ENCODE peak calls at places on chromosomes 4 and X, in eight cellular contexts. G is GM04504; N is AG10803; P is stimulated activated CD8-positive, alpha-beta memory T cell treated with anti-CD3 and anti-CD28 coated beads, Interleukin-12 subunit alpha, Interleukin-12 subunit beta, amount 100 ng/mL, for 4 hours; D is ascending aorta; R is HT-29; U is COR-L47; I is NCI-H446 treated with DMSO at 0.1 percent for 48 hours. A is an unnamed sample.

GRCh38 chrX:13327666-13328065 is 7.8 kb upstream of the ATXN3L start:
- DNase-seq in G (no peak), N (no peak), P (no peak), D (no peak), R (no peak), U (no peak), I (no peak), A (no peak)

GRCh38 chrX:119042996-119043395 is 29.8 kb upstream of the CT47C1 start:
- DNase-seq in G (no peak), N (no peak), P (no peak), D (no peak), R (no peak), U (no peak), I (no peak), A (no peak)

GRCh38 chr4:40214661-40215418 is 18.0 kb downstream of the RHOH start:
- DNase-seq in G (no peak), N (peak; percentile 8), P (no peak), D (no peak), R (no peak), U (no peak), I (no peak), A (no peak)

GRCh38 chrX:110131031-110131430 is 128.1 kb downstream of the TMEM164 start:
- DNase-seq in G (no peak), N (no peak), P (no peak), D (no peak), R (no peak), U (no peak), I (no peak), A (no peak)

GRCh38 chr4:6641164-6641970 is 882 bp downstream of the MRFAP1 start:
- DNase-seq in G (peak; percentile 23), N (peak; percentile 42), P (no peak), D (peak; percentile 80), R (peak; percentile 29), U (no peak), I (no peak), A (no peak)

GRCh38 chr4:107548211-107548905 is 171.7 kb downstream of the PAPSS1 start:
- DNase-seq in G (no peak), N (peak; percentile 32), P (no peak), D (no peak), R (peak; percentile 59), U (no peak), I (no peak), A (peak; percentile 13)

GRCh38 chrX:133538148-133538547 is 122.9 kb upstream of the GPC4 start:
- DNase-seq in G (no peak), N (no peak), P (no peak), D (no peak), R (no peak), U (no peak), I (no peak), A (no peak)

GRCh38 chr4:36220776-36221175 is 23.5 kb downstream of the ARAP2 start:
- DNase-seq in G (no peak), N (no peak), P (no peak), D (no peak), R (no peak), U (no peak), I (no peak), A (no peak)

GRCh38 chrX:78659955-78660354 is 827 bp upstream of the RTL3 start:
- DNase-seq in G (no peak), N (no peak), P (no peak), D (no peak), R (no peak), U (no peak), I (no peak), A (no peak)

GRCh38 chrX:121802881-121803412 is 755.5 kb downstream of the GLUD2 start:
- DNase-seq in G (no peak), N (no peak), P (no peak), D (no peak), R (no peak), U (no peak), I (no peak), A (no peak)

GRCh38 chr4:10983274-10983673 is 298.7 kb upstream of the CLNK start:
- DNase-seq in G (no peak), N (no peak), P (no peak), D (no peak), R (peak; percentile 13), U (no peak), I (no peak), A (peak; percentile 15)